ENCODE peak calls at places on chromosome 6, in five cellular contexts. One of them, this sample, is unnamed.

GRCh38 chr6:6581014-6581413 is 7.5 kb upstream of the LY86 start:
- DNase-seq in GM23248: no peak
- DNase-seq in coronary artery: no peak
- DNase-seq in heart right ventricle: no peak
- DNase-seq in brain microvascular endothelial cell: no peak
- DNase-seq in this sample: no peak

GRCh38 chr6:152474341-152474740 is 162.8 kb downstream of the SYNE1 start:
- DNase-seq in brain microvascular endothelial cell: peak; percentile 12
- DNase-seq in heart right ventricle: no peak
- DNase-seq in GM23248: no peak
- DNase-seq in coronary artery: no peak
- DNase-seq in this sample: no peak

GRCh38 chr6:139881728-139882211 is 507.3 kb upstream of the CITED2 start:
- DNase-seq in brain microvascular endothelial cell: peak; percentile 43
- DNase-seq in GM23248: peak; percentile 39
- DNase-seq in heart right ventricle: peak; percentile 15
- DNase-seq in coronary artery: no peak
- DNase-seq in this sample: no peak

GRCh38 chr6:104956663-104957294 is at the start of gene LIN28B:
- DNase-seq in heart right ventricle: no peak
- DNase-seq in coronary artery: no peak
- DNase-seq in brain microvascular endothelial cell: no peak
- DNase-seq in GM23248: no peak
- DNase-seq in this sample: no peak

GRCh38 chr6:119974430-119975159 is 625.0 kb upstream of the MAN1A1 start:
- DNase-seq in brain microvascular endothelial cell: no peak
- DNase-seq in GM23248: no peak
- DNase-seq in heart right ventricle: no peak
- DNase-seq in coronary artery: no peak
- DNase-seq in this sample: no peak

GRCh38 chr6:45946887-45947286 is 68.8 kb downstream of the CLIC5 start:
- DNase-seq in brain microvascular endothelial cell: no peak
- DNase-seq in heart right ventricle: no peak
- DNase-seq in GM23248: peak; percentile 53
- DNase-seq in coronary artery: no peak
- DNase-seq in this sample: no peak

GRCh38 chr6:155418017-155418749 is 37.5 kb downstream of the NOX3 start:
- DNase-seq in brain microvascular endothelial cell: peak; percentile 61
- DNase-seq in coronary artery: no peak
- DNase-seq in GM23248: peak; percentile 80
- DNase-seq in heart right ventricle: peak; percentile 48
- DNase-seq in this sample: no peak

GRCh38 chr6:169234634-169235033 is 19.0 kb downstream of the THBS2 start:
- DNase-seq in heart right ventricle: no peak
- DNase-seq in coronary artery: peak; percentile 62
- DNase-seq in brain microvascular endothelial cell: no peak
- DNase-seq in GM23248: no peak
- DNase-seq in this sample: no peak

GRCh38 chr6:123434186-123434585 is 202.6 kb downstream of the TRDN start:
- DNase-seq in GM23248: no peak
- DNase-seq in coronary artery: no peak
- DNase-seq in brain microvascular endothelial cell: no peak
- DNase-seq in heart right ventricle: no peak
- DNase-seq in this sample: no peak

GRCh38 chr6:111870054-111870750 is 3.0 kb downstream of the FYN start:
- DNase-seq in heart right ventricle: no peak
- DNase-seq in brain microvascular endothelial cell: no peak
- DNase-seq in GM23248: no peak
- DNase-seq in coronary artery: no peak
- DNase-seq in this sample: no peak

GRCh38 chr6:64672651-64673050 is 1034.4 kb downstream of the EYS start:
- DNase-seq in coronary artery: no peak
- DNase-seq in heart right ventricle: no peak
- DNase-seq in brain microvascular endothelial cell: no peak
- DNase-seq in GM23248: no peak
- DNase-seq in this sample: no peak

GRCh38 chr6:36607782-36608386 is 13.7 kb downstream of the SRSF3 start:
- DNase-seq in heart right ventricle: no peak
- DNase-seq in coronary artery: peak; percentile 33
- DNase-seq in brain microvascular endothelial cell: no peak
- DNase-seq in GM23248: no peak
- DNase-seq in this sample: no peak

GRCh38 chr6:39156763-39157162 is 41.8 kb upstream of the SAYSD1 start:
- DNase-seq in heart right ventricle: no peak
- DNase-seq in GM23248: no peak
- DNase-seq in brain microvascular endothelial cell: no peak
- DNase-seq in coronary artery: no peak
- DNase-seq in this sample: no peak

GRCh38 chr6:95095271-95095670 is 482.1 kb upstream of the MANEA start:
- DNase-seq in heart right ventricle: no peak
- DNase-seq in coronary artery: no peak
- DNase-seq in GM23248: peak; percentile 20
- DNase-seq in brain microvascular endothelial cell: no peak
- DNase-seq in this sample: no peak

GRCh38 chr6:75205776-75206334 is at the start of gene COL12A1:
- DNase-seq in heart right ventricle: peak; percentile 84
- DNase-seq in GM23248: peak; percentile 99
- DNase-seq in brain microvascular endothelial cell: peak; percentile 98
- DNase-seq in coronary artery: peak; percentile 97
- DNase-seq in this sample: no peak

GRCh38 chr6:107830060-107830459 is 5.9 kb upstream of the SCML4 start:
- DNase-seq in brain microvascular endothelial cell: no peak
- DNase-seq in coronary artery: no peak
- DNase-seq in heart right ventricle: no peak
- DNase-seq in GM23248: no peak
- DNase-seq in this sample: no peak

GRCh38 chr6:151656392-151656791 is 151.1 kb upstream of the ESR1 start:
- DNase-seq in heart right ventricle: no peak
- DNase-seq in GM23248: no peak
- DNase-seq in brain microvascular endothelial cell: no peak
- DNase-seq in coronary artery: no peak
- DNase-seq in this sample: no peak

GRCh38 chr6:111720931-111721496 is 115.3 kb upstream of the TRAF3IP2 start:
- DNase-seq in GM23248: no peak
- DNase-seq in coronary artery: no peak
- DNase-seq in brain microvascular endothelial cell: no peak
- DNase-seq in heart right ventricle: no peak
- DNase-seq in this sample: no peak

GRCh38 chr6:125511809-125512341 is 210.1 kb upstream of the HDDC2 start:
- DNase-seq in coronary artery: no peak
- DNase-seq in GM23248: peak; percentile 27
- DNase-seq in brain microvascular endothelial cell: peak; percentile 66
- DNase-seq in heart right ventricle: no peak
- DNase-seq in this sample: no peak

GRCh38 chr6:122365775-122366403 is 33.6 kb upstream of the HSF2 start:
- DNase-seq in GM23248: peak; percentile 8
- DNase-seq in heart right ventricle: no peak
- DNase-seq in coronary artery: no peak
- DNase-seq in brain microvascular endothelial cell: no peak
- DNase-seq in this sample: no peak

GRCh38 chr6:36912583-36912982 is 26.8 kb downstream of the C6orf89 start:
- DNase-seq in brain microvascular endothelial cell: peak; percentile 75
- DNase-seq in GM23248: peak; percentile 90
- DNase-seq in coronary artery: no peak
- DNase-seq in heart right ventricle: no peak
- DNase-seq in this sample: no peak

GRCh38 chr6:46255528-46255927 is 84.7 kb upstream of the ENPP5 start:
- DNase-seq in heart right ventricle: no peak
- DNase-seq in coronary artery: no peak
- DNase-seq in GM23248: no peak
- DNase-seq in brain microvascular endothelial cell: no peak
- DNase-seq in this sample: no peak

GRCh38 chr6:108561742-108562502 is 1.2 kb downstream of the FOXO3 start:
- DNase-seq in brain microvascular endothelial cell: no peak
- DNase-seq in GM23248: peak; percentile 63
- DNase-seq in coronary artery: no peak
- DNase-seq in heart right ventricle: peak; percentile 29
- DNase-seq in this sample: no peak

GRCh38 chr6:117008618-117009017 is 131.6 kb downstream of the RFX6 start:
- DNase-seq in coronary artery: no peak
- DNase-seq in heart right ventricle: no peak
- DNase-seq in GM23248: no peak
- DNase-seq in brain microvascular endothelial cell: no peak
- DNase-seq in this sample: no peak
- H3K27ac ChIP-seq in coronary artery: no peak overlapping the region
- H3K27ac ChIP-seq in heart right ventricle: no peak overlapping the region
- H3K27ac ChIP-seq in GM23248: no peak overlapping the region
- H3K27ac ChIP-seq in brain microvascular endothelial cell: no peak overlapping the region
- H3K27ac ChIP-seq in this sample: no peak overlapping the region

DNA sequence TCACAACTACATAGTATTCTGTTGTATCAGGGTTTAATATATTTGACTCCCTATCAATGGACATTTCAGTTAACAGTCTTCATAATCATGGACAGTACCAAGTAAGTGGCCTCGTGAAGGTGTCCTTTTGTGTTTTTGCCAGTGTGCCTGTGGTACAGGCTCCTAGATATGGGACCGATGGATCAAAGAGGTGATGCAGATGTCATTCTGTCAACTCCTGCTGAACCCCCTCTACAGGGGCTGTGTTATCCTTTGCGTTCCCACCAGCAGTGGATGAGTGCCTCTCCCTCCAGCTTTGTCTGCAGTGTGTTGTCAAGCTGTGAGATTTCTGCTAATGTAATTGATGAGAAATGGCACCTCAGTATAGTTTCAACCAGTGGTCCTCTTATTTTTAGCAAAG is 210.7 kb downstream of the QKI start:
- DNase-seq in coronary artery: no peak
- DNase-seq in GM23248: no peak
- DNase-seq in brain microvascular endothelial cell: no peak
- DNase-seq in heart right ventricle: no peak
- DNase-seq in this sample: no peak
- H3K27ac ChIP-seq in coronary artery: no peak overlapping the region
- H3K27ac ChIP-seq in GM23248: no peak overlapping the region
- H3K27ac ChIP-seq in brain microvascular endothelial cell: no peak overlapping the region
- H3K27ac ChIP-seq in heart right ventricle: no peak overlapping the region
- H3K27ac ChIP-seq in this sample: no peak overlapping the region

GRCh38 chr6:137043710-137044365 is 927 bp downstream of the IL20RA start:
- DNase-seq in brain microvascular endothelial cell: peak; percentile 12
- DNase-seq in coronary artery: no peak
- DNase-seq in GM23248: peak; percentile 70
- DNase-seq in heart right ventricle: no peak
- DNase-seq in this sample: no peak
- H3K27ac ChIP-seq in brain microvascular endothelial cell: no peak overlapping the region
- H3K27ac ChIP-seq in coronary artery: no peak overlapping the region
- H3K27ac ChIP-seq in GM23248: no peak overlapping the region
- H3K27ac ChIP-seq in heart right ventricle: peak overlapping the region; percentile 0
- H3K27ac ChIP-seq in this sample: no peak overlapping the region

DNA sequence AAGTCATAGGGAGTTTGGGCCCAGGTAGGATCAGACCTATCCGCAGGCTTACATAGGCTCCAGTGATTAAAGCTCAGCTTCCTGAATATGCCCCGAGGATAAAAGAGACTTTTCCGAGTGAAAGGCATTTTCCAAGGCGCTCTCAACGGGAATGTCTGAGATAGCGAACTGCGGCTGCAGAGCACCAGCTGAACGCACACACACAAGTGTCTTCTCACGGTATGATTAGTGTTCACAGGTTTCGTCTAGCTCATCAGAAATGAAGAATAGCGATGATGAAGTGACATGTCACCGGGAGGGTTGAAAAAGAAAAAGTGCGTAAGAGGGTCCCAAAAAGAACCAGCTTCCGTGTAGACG is 639 bp upstream of the CARMIL1 start:
- DNase-seq in heart right ventricle: no peak
- DNase-seq in brain microvascular endothelial cell: peak; percentile 31
- DNase-seq in coronary artery: no peak
- DNase-seq in GM23248: no peak
- DNase-seq in this sample: no peak
- H3K27ac ChIP-seq in heart right ventricle: peak overlapping the region; percentile 61
- H3K27ac ChIP-seq in brain microvascular endothelial cell: no peak overlapping the region
- H3K27ac ChIP-seq in coronary artery: peak overlapping the region; percentile 72
- H3K27ac ChIP-seq in GM23248: no peak overlapping the region
- H3K27ac ChIP-seq in this sample: peak overlapping the region; percentile 39

GRCh38 chr6:15894973-15895858 is 232.4 kb upstream of the DTNBP1 start:
- DNase-seq in GM23248: no peak
- DNase-seq in heart right ventricle: no peak
- DNase-seq in brain microvascular endothelial cell: no peak
- DNase-seq in coronary artery: no peak
- DNase-seq in this sample: no peak

GRCh38 chr6:15897063-15897934 is 231.6 kb upstream of the MYLIP start:
- DNase-seq in coronary artery: no peak
- DNase-seq in brain microvascular endothelial cell: peak; percentile 15
- DNase-seq in GM23248: peak; percentile 63
- DNase-seq in heart right ventricle: peak; percentile 53
- DNase-seq in this sample: no peak

GRCh38 chr6:15892369-15892768 is 229.5 kb upstream of the DTNBP1 start:
- DNase-seq in GM23248: peak; percentile 8
- DNase-seq in brain microvascular endothelial cell: no peak
- DNase-seq in heart right ventricle: no peak
- DNase-seq in coronary artery: no peak
- DNase-seq in this sample: no peak

GRCh38 chr6:15888798-15889772 is 226.3 kb upstream of the DTNBP1 start:
- DNase-seq in GM23248: peak; percentile 34
- DNase-seq in brain microvascular endothelial cell: no peak
- DNase-seq in heart right ventricle: no peak
- DNase-seq in coronary artery: no peak
- DNase-seq in this sample: no peak

DNA sequence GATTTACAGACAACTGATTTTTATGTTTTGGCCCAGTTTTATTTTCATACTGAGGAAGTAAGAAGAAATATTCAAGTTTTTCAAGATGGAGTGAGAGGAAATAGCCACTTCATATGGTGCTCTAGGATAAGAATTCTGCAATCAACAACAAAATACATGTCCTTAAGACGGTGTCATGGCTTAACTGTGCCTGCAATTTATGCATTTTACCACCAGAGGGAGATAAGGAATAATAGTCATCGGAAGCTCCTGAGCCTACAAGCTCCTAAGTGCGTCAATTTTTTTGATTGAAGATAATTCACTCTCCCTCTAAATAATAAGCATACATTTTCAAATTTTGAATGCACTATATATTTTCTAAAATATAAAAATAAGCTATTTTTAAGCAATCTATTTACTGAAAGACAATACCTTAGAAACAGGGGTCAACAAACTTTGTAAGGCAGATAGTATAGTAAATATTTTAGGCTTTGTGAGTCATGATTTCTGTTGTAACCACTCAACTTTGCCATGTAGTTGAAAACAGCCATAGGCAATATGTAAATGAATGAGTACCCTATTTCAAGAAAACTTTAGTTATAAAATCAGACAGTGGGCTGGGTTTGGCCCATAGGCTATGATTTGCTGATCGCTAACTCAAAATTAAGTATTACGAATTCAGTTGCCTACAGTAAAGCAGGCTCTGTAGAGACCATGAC is 230.9 kb upstream of the DTNBP1 start:
- DNase-seq in heart right ventricle: no peak
- DNase-seq in coronary artery: no peak
- DNase-seq in brain microvascular endothelial cell: peak; percentile 29
- DNase-seq in GM23248: no peak
- DNase-seq in this sample: no peak
- H3K27ac ChIP-seq in heart right ventricle: no peak overlapping the region
- H3K27ac ChIP-seq in coronary artery: no peak overlapping the region
- H3K27ac ChIP-seq in brain microvascular endothelial cell: no peak overlapping the region
- H3K27ac ChIP-seq in GM23248: no peak overlapping the region
- H3K27ac ChIP-seq in this sample: no peak overlapping the region

GRCh38 chr6:12014027-12014872 is 2.1 kb downstream of the HIVEP1 start:
- DNase-seq in GM23248: peak; percentile 73
- DNase-seq in coronary artery: no peak
- DNase-seq in heart right ventricle: no peak
- DNase-seq in brain microvascular endothelial cell: peak; percentile 90
- DNase-seq in this sample: no peak
- H3K27ac ChIP-seq in GM23248: peak overlapping the region; percentile 95
- H3K27ac ChIP-seq in coronary artery: no peak overlapping the region
- H3K27ac ChIP-seq in heart right ventricle: no peak overlapping the region
- H3K27ac ChIP-seq in brain microvascular endothelial cell: peak overlapping the region; percentile 90
- H3K27ac ChIP-seq in this sample: no peak overlapping the region